ENCODE peak calls at places on chromosomes 13 and 19, in seven cellular contexts. One of them, this sample, is unnamed.

GRCh38 chr19:56765107-56765506 is 75.4 kb downstream of the PEG3 start:
- DNase-seq in lower lobe of right lung: peak; percentile 50
- DNase-seq in esophagus squamous epithelium: no peak
- DNase-seq in mesendoderm: peak; percentile 64
- DNase-seq in cardiac muscle cell: peak; percentile 25
- DNase-seq in substantia nigra: peak; percentile 81
- DNase-seq in AG04450: no peak
- DNase-seq in this sample: peak; percentile 65

GRCh38 chr19:49780861-49781260 is 14.1 kb downstream of the AP2A1 start:
- DNase-seq in lower lobe of right lung: no peak
- DNase-seq in esophagus squamous epithelium: no peak
- DNase-seq in mesendoderm: peak; percentile 37
- DNase-seq in cardiac muscle cell: no peak
- DNase-seq in substantia nigra: no peak
- DNase-seq in AG04450: no peak
- DNase-seq in this sample: no peak

GRCh38 chr19:29366757-29367156 is 153.8 kb upstream of the UQCRFS1 start:
- DNase-seq in lower lobe of right lung: no peak
- DNase-seq in esophagus squamous epithelium: no peak
- DNase-seq in mesendoderm: no peak
- DNase-seq in cardiac muscle cell: no peak
- DNase-seq in substantia nigra: no peak
- DNase-seq in AG04450: no peak
- DNase-seq in this sample: no peak

GRCh38 chr13:28136916-28137315 is 1.4 kb upstream of the PAN3 start:
- DNase-seq in lower lobe of right lung: no peak
- DNase-seq in esophagus squamous epithelium: no peak
- DNase-seq in mesendoderm: no peak
- DNase-seq in cardiac muscle cell: no peak
- DNase-seq in substantia nigra: no peak
- DNase-seq in AG04450: no peak
- DNase-seq in this sample: no peak

GRCh38 chr13:30119476-30119875 is 187.9 kb downstream of the KATNAL1 start:
- DNase-seq in lower lobe of right lung: no peak
- DNase-seq in esophagus squamous epithelium: no peak
- DNase-seq in mesendoderm: no peak
- DNase-seq in cardiac muscle cell: peak; percentile 74
- DNase-seq in substantia nigra: no peak
- DNase-seq in AG04450: no peak
- DNase-seq in this sample: no peak

GRCh38 chr13:46551410-46552301 is 1.3 kb upstream of the LRCH1 start:
- DNase-seq in lower lobe of right lung: peak; percentile 86
- DNase-seq in esophagus squamous epithelium: no peak
- DNase-seq in mesendoderm: peak; percentile 86
- DNase-seq in cardiac muscle cell: peak; percentile 78
- DNase-seq in substantia nigra: peak; percentile 36
- DNase-seq in AG04450: no peak
- DNase-seq in this sample: no peak

GRCh38 chr13:97659602-97660001 is 225.6 kb downstream of the RAP2A start:
- DNase-seq in lower lobe of right lung: no peak
- DNase-seq in esophagus squamous epithelium: no peak
- DNase-seq in mesendoderm: peak; percentile 65
- DNase-seq in cardiac muscle cell: peak; percentile 59
- DNase-seq in substantia nigra: peak; percentile 1
- DNase-seq in AG04450: peak; percentile 1
- DNase-seq in this sample: peak; percentile 1

GRCh38 chr19:7230826-7231225 is 63.4 kb downstream of the INSR start:
- DNase-seq in lower lobe of right lung: no peak
- DNase-seq in esophagus squamous epithelium: no peak
- DNase-seq in mesendoderm: no peak
- DNase-seq in cardiac muscle cell: no peak
- DNase-seq in substantia nigra: peak; percentile 16
- DNase-seq in AG04450: no peak
- DNase-seq in this sample: no peak

GRCh38 chr13:29954082-29955043 is 103.9 kb upstream of the UBL3 start:
- DNase-seq in lower lobe of right lung: peak; percentile 51
- DNase-seq in esophagus squamous epithelium: no peak
- DNase-seq in mesendoderm: no peak
- DNase-seq in cardiac muscle cell: no peak
- DNase-seq in substantia nigra: no peak
- DNase-seq in AG04450: no peak
- DNase-seq in this sample: no peak

GRCh38 chr13:87661471-87661870 is 9.7 kb upstream of the SLITRK5 start:
- DNase-seq in lower lobe of right lung: no peak
- DNase-seq in esophagus squamous epithelium: no peak
- DNase-seq in mesendoderm: no peak
- DNase-seq in cardiac muscle cell: no peak
- DNase-seq in substantia nigra: no peak
- DNase-seq in AG04450: no peak
- DNase-seq in this sample: no peak

GRCh38 chr13:98707309-98707999 is 45.0 kb downstream of the SLC15A1 start:
- DNase-seq in lower lobe of right lung: no peak
- DNase-seq in esophagus squamous epithelium: no peak
- DNase-seq in mesendoderm: no peak
- DNase-seq in cardiac muscle cell: no peak
- DNase-seq in substantia nigra: no peak
- DNase-seq in AG04450: no peak
- DNase-seq in this sample: no peak

GRCh38 chr19:8304841-8305621 is 3.1 kb downstream of the CD320 start:
- DNase-seq in lower lobe of right lung: peak; percentile 47
- DNase-seq in esophagus squamous epithelium: no peak
- DNase-seq in mesendoderm: peak; percentile 82
- DNase-seq in cardiac muscle cell: no peak
- DNase-seq in substantia nigra: no peak
- DNase-seq in AG04450: no peak
- DNase-seq in this sample: no peak

GRCh38 chr13:23547000-23547590 is 23.1 kb upstream of the TNFRSF19 start:
- DNase-seq in lower lobe of right lung: no peak
- DNase-seq in esophagus squamous epithelium: no peak
- DNase-seq in mesendoderm: peak; percentile 31
- DNase-seq in cardiac muscle cell: peak; percentile 67
- DNase-seq in substantia nigra: peak; percentile 7
- DNase-seq in AG04450: no peak
- DNase-seq in this sample: no peak

GRCh38 chr13:27006519-27007161 is 165.0 kb downstream of the USP12 start:
- DNase-seq in lower lobe of right lung: peak; percentile 67
- DNase-seq in esophagus squamous epithelium: no peak
- DNase-seq in mesendoderm: peak; percentile 22
- DNase-seq in cardiac muscle cell: peak; percentile 46
- DNase-seq in substantia nigra: no peak
- DNase-seq in AG04450: no peak
- DNase-seq in this sample: no peak

GRCh38 chr19:32673573-32673972 is 1.4 kb downstream of the ANKRD27 start:
- DNase-seq in lower lobe of right lung: no peak
- DNase-seq in esophagus squamous epithelium: no peak
- DNase-seq in mesendoderm: no peak
- DNase-seq in cardiac muscle cell: no peak
- DNase-seq in substantia nigra: no peak
- DNase-seq in AG04450: no peak
- DNase-seq in this sample: no peak

GRCh38 chr19:29806098-29806866 is 5.5 kb upstream of the CCNE1 start:
- DNase-seq in lower lobe of right lung: peak; percentile 42
- DNase-seq in esophagus squamous epithelium: no peak
- DNase-seq in mesendoderm: peak; percentile 63
- DNase-seq in cardiac muscle cell: peak; percentile 82
- DNase-seq in substantia nigra: no peak
- DNase-seq in AG04450: no peak
- DNase-seq in this sample: no peak

GRCh38 chr19:4971424-4971793 is 2.5 kb downstream of the KDM4B start:
- DNase-seq in lower lobe of right lung: no peak
- DNase-seq in esophagus squamous epithelium: no peak
- DNase-seq in mesendoderm: peak; percentile 78
- DNase-seq in cardiac muscle cell: peak; percentile 15
- DNase-seq in substantia nigra: no peak
- DNase-seq in AG04450: no peak
- DNase-seq in this sample: no peak

GRCh38 chr13:93687261-93687660 is 460.7 kb downstream of the GPC6 start:
- DNase-seq in lower lobe of right lung: no peak
- DNase-seq in esophagus squamous epithelium: no peak
- DNase-seq in mesendoderm: no peak
- DNase-seq in cardiac muscle cell: no peak
- DNase-seq in substantia nigra: no peak
- DNase-seq in AG04450: no peak
- DNase-seq in this sample: no peak

GRCh38 chr19:51749979-51750378 is 1.7 kb downstream of the FPR1 start:
- DNase-seq in lower lobe of right lung: no peak
- DNase-seq in esophagus squamous epithelium: no peak
- DNase-seq in mesendoderm: no peak
- DNase-seq in cardiac muscle cell: peak; percentile 59
- DNase-seq in substantia nigra: no peak
- DNase-seq in AG04450: no peak
- DNase-seq in this sample: no peak

GRCh38 chr19:36128392-36128736 is 11.5 kb upstream of the CAPNS1 start:
- DNase-seq in lower lobe of right lung: peak; percentile 67
- DNase-seq in esophagus squamous epithelium: no peak
- DNase-seq in mesendoderm: no peak
- DNase-seq in cardiac muscle cell: no peak
- DNase-seq in substantia nigra: no peak
- DNase-seq in AG04450: no peak
- DNase-seq in this sample: no peak

GRCh38 chr13:46507978-46508377 is 45.0 kb upstream of the LRCH1 start:
- DNase-seq in lower lobe of right lung: no peak
- DNase-seq in esophagus squamous epithelium: no peak
- DNase-seq in mesendoderm: no peak
- DNase-seq in cardiac muscle cell: no peak
- DNase-seq in substantia nigra: no peak
- DNase-seq in AG04450: no peak
- DNase-seq in this sample: no peak

GRCh38 chr13:114179087-114179658 is at the start of gene CFAP97D2:
- DNase-seq in lower lobe of right lung: no peak
- DNase-seq in esophagus squamous epithelium: no peak
- DNase-seq in mesendoderm: peak; percentile 46
- DNase-seq in cardiac muscle cell: no peak
- DNase-seq in substantia nigra: no peak
- DNase-seq in AG04450: no peak
- DNase-seq in this sample: no peak

GRCh38 chr13:114173261-114173660 is 5.8 kb upstream of the CFAP97D2 start:
- DNase-seq in lower lobe of right lung: no peak
- DNase-seq in esophagus squamous epithelium: no peak
- DNase-seq in mesendoderm: no peak
- DNase-seq in cardiac muscle cell: no peak
- DNase-seq in substantia nigra: no peak
- DNase-seq in AG04450: no peak
- DNase-seq in this sample: no peak

GRCh38 chr13:114177245-114178010 is 1.6 kb upstream of the CFAP97D2 start:
- DNase-seq in lower lobe of right lung: no peak
- DNase-seq in esophagus squamous epithelium: no peak
- DNase-seq in mesendoderm: no peak
- DNase-seq in cardiac muscle cell: no peak
- DNase-seq in substantia nigra: no peak
- DNase-seq in AG04450: no peak
- DNase-seq in this sample: peak; percentile 19

GRCh38 chr13:114173753-114174152 is 5.3 kb upstream of the CFAP97D2 start:
- DNase-seq in lower lobe of right lung: no peak
- DNase-seq in esophagus squamous epithelium: no peak
- DNase-seq in mesendoderm: no peak
- DNase-seq in cardiac muscle cell: no peak
- DNase-seq in substantia nigra: no peak
- DNase-seq in AG04450: peak; percentile 23
- DNase-seq in this sample: no peak

DNA sequence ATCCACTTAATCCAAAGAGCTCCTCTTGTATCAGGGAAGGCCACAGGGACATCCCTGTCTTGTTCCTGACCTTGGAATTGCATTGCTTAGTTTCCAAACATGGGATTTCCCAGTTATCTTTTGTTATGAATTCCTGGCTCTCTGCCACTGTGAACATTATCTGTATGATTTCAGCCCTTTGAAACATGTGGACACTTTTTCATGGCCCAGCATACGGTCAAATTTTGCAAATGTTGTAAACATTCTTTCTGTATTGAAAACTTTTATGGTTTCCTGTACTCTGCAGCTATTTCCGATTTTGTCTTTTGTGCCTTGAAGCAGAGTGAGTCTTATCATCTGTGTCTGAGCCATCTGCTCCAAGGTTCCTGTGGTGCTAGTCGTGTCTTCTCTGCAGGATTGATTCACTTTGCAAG is 4.5 kb upstream of the CFAP97D2 start:
- DNase-seq in lower lobe of right lung: no peak
- DNase-seq in esophagus squamous epithelium: no peak
- DNase-seq in mesendoderm: no peak
- DNase-seq in cardiac muscle cell: peak; percentile 77
- DNase-seq in substantia nigra: no peak
- DNase-seq in AG04450: no peak
- DNase-seq in this sample: no peak
- H3K27ac ChIP-seq in lower lobe of right lung: no peak overlapping the region
- H3K27ac ChIP-seq in esophagus squamous epithelium: no peak overlapping the region
- H3K27ac ChIP-seq in mesendoderm: no peak overlapping the region
- H3K27ac ChIP-seq in cardiac muscle cell: no peak overlapping the region
- H3K27ac ChIP-seq in substantia nigra: no peak overlapping the region
- H3K27ac ChIP-seq in AG04450: no peak overlapping the region
- H3K27ac ChIP-seq in this sample: no peak overlapping the region

DNA sequence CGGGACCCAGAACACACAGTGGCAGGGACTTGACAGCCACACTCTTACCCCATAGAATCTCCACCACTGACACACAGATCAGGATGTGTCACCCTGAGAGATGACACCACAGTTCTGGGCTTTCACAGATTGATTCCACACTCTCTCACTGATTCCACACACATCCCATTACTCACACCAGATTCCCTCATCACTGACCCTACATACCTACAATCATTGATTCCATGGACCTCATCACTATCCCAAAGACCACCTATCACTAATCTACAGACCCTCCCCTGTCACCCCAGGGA is 57.6 kb upstream of the ZNF527 start:
- DNase-seq in lower lobe of right lung: no peak
- DNase-seq in esophagus squamous epithelium: no peak
- DNase-seq in mesendoderm: no peak
- DNase-seq in cardiac muscle cell: no peak
- DNase-seq in substantia nigra: no peak
- DNase-seq in AG04450: no peak
- DNase-seq in this sample: no peak
- H3K27ac ChIP-seq in lower lobe of right lung: no peak overlapping the region
- H3K27ac ChIP-seq in esophagus squamous epithelium: peak overlapping the region; percentile 71
- H3K27ac ChIP-seq in mesendoderm: no peak overlapping the region
- H3K27ac ChIP-seq in cardiac muscle cell: no peak overlapping the region
- H3K27ac ChIP-seq in substantia nigra: no peak overlapping the region
- H3K27ac ChIP-seq in AG04450: no peak overlapping the region
- H3K27ac ChIP-seq in this sample: no peak overlapping the region

GRCh38 chr13:49183672-49184315 is 36.3 kb upstream of the MLNR start:
- DNase-seq in lower lobe of right lung: no peak
- DNase-seq in esophagus squamous epithelium: no peak
- DNase-seq in mesendoderm: peak; percentile 26
- DNase-seq in cardiac muscle cell: peak; percentile 3
- DNase-seq in substantia nigra: no peak
- DNase-seq in AG04450: no peak
- DNase-seq in this sample: no peak
- H3K27ac ChIP-seq in lower lobe of right lung: no peak overlapping the region
- H3K27ac ChIP-seq in esophagus squamous epithelium: no peak overlapping the region
- H3K27ac ChIP-seq in mesendoderm: peak overlapping the region; percentile 39
- H3K27ac ChIP-seq in cardiac muscle cell: peak overlapping the region; percentile 77
- H3K27ac ChIP-seq in substantia nigra: no peak overlapping the region
- H3K27ac ChIP-seq in AG04450: no peak overlapping the region
- H3K27ac ChIP-seq in this sample: no peak overlapping the region

DNA sequence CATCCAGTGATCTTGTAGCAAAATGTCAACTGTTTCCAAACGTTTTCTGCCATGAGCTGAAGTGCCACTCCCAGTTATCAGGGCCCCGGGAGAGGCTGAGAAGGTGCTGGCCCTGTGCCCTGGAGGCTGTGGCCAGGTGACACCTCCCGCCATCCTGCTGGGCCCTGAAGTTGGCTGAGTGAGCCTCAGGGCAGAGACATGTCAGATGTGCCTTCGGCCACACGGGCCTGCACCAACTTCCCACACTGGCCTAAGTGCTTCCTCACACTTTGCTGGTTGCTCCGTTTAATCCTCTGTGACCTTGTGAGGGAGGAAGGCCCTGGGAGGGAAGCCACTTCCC is 4.8 kb downstream of the ADPRHL1 start:
- DNase-seq in lower lobe of right lung: no peak
- DNase-seq in esophagus squamous epithelium: no peak
- DNase-seq in mesendoderm: peak; percentile 40
- DNase-seq in cardiac muscle cell: no peak
- DNase-seq in substantia nigra: no peak
- DNase-seq in AG04450: no peak
- DNase-seq in this sample: no peak
- H3K27ac ChIP-seq in lower lobe of right lung: peak overlapping the region; percentile 69
- H3K27ac ChIP-seq in esophagus squamous epithelium: peak overlapping the region; percentile 76
- H3K27ac ChIP-seq in mesendoderm: no peak overlapping the region
- H3K27ac ChIP-seq in cardiac muscle cell: peak overlapping the region; percentile 59
- H3K27ac ChIP-seq in substantia nigra: no peak overlapping the region
- H3K27ac ChIP-seq in AG04450: no peak overlapping the region
- H3K27ac ChIP-seq in this sample: no peak overlapping the region